ENCODE peak calls at places on chromosomes 13 and 19, in five cellular contexts. U, A, J, Y and P are unnamed samples.

GRCh38 chr19:47035127-47035494 is 13.3 kb downstream of the TMEM160 start:
- DNase-seq in U (no peak), A (no peak), J (no peak), Y (no peak), P (no peak)

GRCh38 chr13:32783067-32783466 is 196.8 kb downstream of the PDS5B start:
- DNase-seq in U (no peak), A (no peak), J (no peak), Y (no peak), P (no peak)

GRCh38 chr13:75372517-75372916 is 109.5 kb downstream of the TBC1D4 start:
- DNase-seq in U (peak), A (no peak), J (peak), Y (no peak), P (no peak)

GRCh38 chr19:35266904-35267817 is 1.6 kb upstream of the USF2 start:
- DNase-seq in U (peak), A (peak), J (peak), Y (no peak), P (peak)

GRCh38 chr19:15231256-15231655 is 992 bp downstream of the EPHX3 start:
- DNase-seq in U (no peak), A (no peak), J (no peak), Y (no peak), P (no peak)

GRCh38 chr13:52406629-52407028 is 657 bp upstream of the THSD1 start:
- DNase-seq in U (no peak), A (no peak), J (no peak), Y (no peak), P (no peak)

GRCh38 chr13:23828866-23829265 is 60.3 kb downstream of the MIPEP start:
- DNase-seq in U (no peak), A (no peak), J (peak), Y (no peak), P (no peak)

GRCh38 chr13:34156841-34157365 is 339.0 kb downstream of the RFC3 start:
- DNase-seq in U (peak), A (peak), J (peak), Y (no peak), P (peak)

GRCh38 chr13:21550918-21551317 is 53.1 kb downstream of the MICU2 start:
- DNase-seq in U (no peak), A (no peak), J (no peak), Y (no peak), P (no peak)

GRCh38 chr13:110505594-110505993 is 55.9 kb downstream of the RAB20 start:
- DNase-seq in U (no peak), A (no peak), J (no peak), Y (no peak), P (no peak)

GRCh38 chr13:24899601-24900000 is 135.6 kb downstream of the RNF17 start:
- DNase-seq in U (no peak), A (no peak), J (peak), Y (no peak), P (no peak)

GRCh38 chr13:40406405-40407138 is 259.9 kb downstream of the FOXO1 start:
- DNase-seq in U (no peak), A (no peak), J (peak), Y (no peak), P (no peak)

GRCh38 chr13:21434588-21434987 is 24.5 kb downstream of the ZDHHC20 start:
- DNase-seq in U (no peak), A (no peak), J (no peak), Y (no peak), P (no peak)

GRCh38 chr19:50875795-50876422 is 2.7 kb downstream of the KLK2 start:
- DNase-seq in U (no peak), A (no peak), J (no peak), Y (no peak), P (no peak)

GRCh38 chr13:44141213-44141724 is 232.4 kb upstream of the SERP2 start:
- DNase-seq in U (no peak), A (no peak), J (no peak), Y (no peak), P (no peak)

GRCh38 chr13:30932481-30933333 is at the start of gene TEX26:
- DNase-seq in U (peak), A (peak), J (peak), Y (no peak), P (no peak)

GRCh38 chr19:3310280-3310679 is 56.1 kb upstream of the NFIC start:
- DNase-seq in U (no peak), A (no peak), J (no peak), Y (no peak), P (no peak)

GRCh38 chr13:113123226-113124150 is 889 bp downstream of the F10 start:
- DNase-seq in U (no peak), A (peak), J (no peak), Y (no peak), P (no peak)

GRCh38 chr13:100625447-100625846 is 36.9 kb upstream of the GGACT start:
- DNase-seq in U (no peak), A (no peak), J (no peak), Y (no peak), P (no peak)

GRCh38 chr19:13083008-13083404 is 19.7 kb downstream of the LYL1 start:
- DNase-seq in U (no peak), A (no peak), J (no peak), Y (no peak), P (no peak)

GRCh38 chr13:52845766-52846566 is 2.5 kb downstream of the PCDH8 start:
- DNase-seq in U (no peak), A (peak), J (peak), Y (peak), P (no peak)

GRCh38 chr13:24050292-24050711 is 110.2 kb upstream of the SPATA13 start:
- DNase-seq in U (no peak), A (no peak), J (peak), Y (peak), P (peak)

GRCh38 chr19:48925240-48925843 is 8.2 kb upstream of the DHDH start:
- DNase-seq in U (no peak), A (no peak), J (peak), Y (no peak), P (no peak)

GRCh38 chr19:10672529-10673150 is 18.5 kb downstream of the ILF3 start:
- DNase-seq in U (no peak), A (no peak), J (no peak), Y (no peak), P (no peak)

GRCh38 chr19:16062789-16063188 is 13.5 kb upstream of the TPM4 start:
- DNase-seq in U (peak), A (peak), J (peak), Y (no peak), P (peak)

GRCh38 chr19:42282036-42282762 is 13.1 kb downstream of the CIC start:
- DNase-seq in U (peak), A (no peak), J (no peak), Y (no peak), P (peak)